ENCODE peak calls at places on chromosomes 3 and 15, in four cellular contexts. H is SK-N-SH, Q is K562, R is GM12878. N is an unnamed sample.

GRCh38 chr15:78934063-78935023 is 10.5 kb downstream of the CTSH start:
- DNase-seq in H (no peak), Q (no peak), R (no peak), N (no peak)

GRCh38 chr15:100713163-100713867 is 110.9 kb downstream of the ASB7 start:
- DNase-seq in H (no peak), Q (no peak), R (no peak), N (no peak)

GRCh38 chr3:144112437-144112836 is 140.8 kb downstream of the DIPK2A start:
- DNase-seq in H (no peak), Q (no peak), R (no peak), N (no peak)

GRCh38 chr3:136621628-136622027 is 130.6 kb downstream of the STAG1 start:
- DNase-seq in H (no peak), Q (no peak), R (no peak), N (no peak)

GRCh38 chr3:135023985-135024658 is 229.1 kb downstream of the EPHB1 start:
- DNase-seq in H (no peak), Q (no peak), R (peak; percentile 60), N (no peak)

GRCh38 chr15:94230886-94231727 is at the start of gene MCTP2:
- DNase-seq in H (peak; percentile 85), Q (no peak), R (peak; percentile 57), N (peak; percentile 66)

GRCh38 chr3:64440498-64440897 is 215.2 kb upstream of the PRICKLE2 start:
- DNase-seq in H (no peak), Q (no peak), R (no peak), N (no peak)

GRCh38 chr15:100802421-100803157 is 77.0 kb upstream of the ALDH1A3 start:
- DNase-seq in H (no peak), Q (no peak), R (no peak), N (no peak)

GRCh38 chr3:18080198-18080689 is 337.8 kb upstream of the TBC1D5 start:
- DNase-seq in H (no peak), Q (no peak), R (no peak), N (no peak)

GRCh38 chr3:42035007-42035406 is 56.1 kb upstream of the TRAK1 start:
- DNase-seq in H (no peak), Q (no peak), R (no peak), N (no peak)

GRCh38 chr15:66840615-66841014 is 138.6 kb downstream of the SMAD6 start:
- DNase-seq in H (no peak), Q (no peak), R (no peak), N (no peak)

GRCh38 chr15:66844041-66844746 is 142.2 kb downstream of the SMAD6 start:
- DNase-seq in H (no peak), Q (no peak), R (no peak), N (no peak)

GRCh38 chr15:66843581-66843980 is 141.5 kb downstream of the SMAD6 start:
- DNase-seq in H (no peak), Q (no peak), R (no peak), N (no peak)

GRCh38 chr15:66842710-66843441 is 140.8 kb downstream of the SMAD6 start:
- DNase-seq in H (peak; percentile 83), Q (peak; percentile 57), R (no peak), N (no peak)

GRCh38 chr15:66841953-66842681 is 140.1 kb downstream of the SMAD6 start:
- DNase-seq in H (peak; percentile 85), Q (peak; percentile 67), R (no peak), N (no peak)
- H3K9ac ChIP-seq in H (peak overlapping the region; percentile 85), Q (peak overlapping the region; percentile 89), R (no peak overlapping the region), N (peak overlapping the region; percentile 62)

DNA sequence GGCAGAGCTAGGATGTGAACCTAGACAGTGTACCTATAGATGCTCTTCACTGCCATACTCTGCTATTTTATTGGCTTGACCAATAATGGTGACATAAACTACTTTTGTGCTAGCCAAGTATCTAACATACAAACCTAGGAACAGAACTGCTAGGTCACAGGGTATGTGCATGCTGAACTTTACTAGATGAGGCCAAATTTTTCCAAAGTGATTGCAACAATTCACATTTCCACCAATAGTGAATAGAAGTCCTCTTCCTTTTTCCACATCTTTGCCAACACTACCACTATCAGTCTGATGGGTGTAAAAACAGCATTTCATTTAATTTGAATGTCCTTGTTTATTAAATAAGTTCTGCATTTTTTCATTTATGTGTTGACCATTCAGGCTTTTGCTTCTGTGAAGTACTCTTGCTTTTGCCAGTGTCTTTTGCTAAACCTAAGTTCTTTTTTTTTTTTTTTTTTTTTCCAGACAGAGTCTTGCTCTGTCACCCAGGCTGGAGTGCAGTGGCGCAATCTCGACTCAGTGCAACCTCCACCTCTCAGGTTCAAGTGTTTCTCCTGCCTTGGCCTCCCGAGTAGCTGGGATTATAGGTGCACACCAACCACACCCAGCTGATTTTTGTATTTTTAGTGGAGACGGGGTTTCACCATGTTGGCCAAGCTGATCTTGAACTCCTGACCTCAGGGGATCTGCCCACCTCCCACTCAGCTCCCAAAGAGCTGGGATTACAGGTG is 54.1 kb downstream of the DCAF1 start:
- DNase-seq in H (no peak), Q (no peak), R (no peak), N (no peak)
- TF ChIP-seq YY1 in H (no peak), Q (no peak), R (no peak), N (no peak)

DNA sequence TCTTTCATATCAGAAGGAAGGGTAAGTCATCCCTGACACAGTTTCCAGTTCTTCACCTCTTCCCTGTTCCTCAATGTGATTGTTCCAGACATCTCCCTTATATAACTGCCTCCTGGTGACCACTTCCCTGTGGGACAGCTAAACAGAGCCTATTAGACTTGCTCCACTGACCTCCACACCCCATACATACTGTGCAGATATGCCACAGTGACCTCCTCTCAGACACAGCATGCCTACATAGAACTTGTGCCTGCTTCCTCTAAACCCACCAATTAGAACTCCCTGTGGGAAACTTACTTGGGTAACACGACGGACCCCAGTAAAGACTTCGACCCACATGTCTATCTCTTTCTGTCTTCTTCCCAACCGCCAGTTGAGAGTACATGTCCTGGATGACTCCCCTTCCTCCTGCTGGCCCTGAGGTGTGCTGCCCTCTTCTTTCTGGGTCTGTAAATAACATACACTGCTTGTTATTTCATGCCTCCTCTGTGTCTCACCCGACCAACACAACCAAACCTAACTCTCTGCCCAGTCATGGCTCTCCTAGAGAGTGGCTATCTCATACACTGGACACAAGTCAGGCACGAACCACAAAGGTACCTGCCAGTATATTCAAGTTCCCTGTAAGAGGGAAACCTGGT is 53.0 kb downstream of the IGSF11 start:
- DNase-seq in H (no peak), Q (no peak), R (no peak), N (no peak)
- H3K9ac ChIP-seq in H (no peak overlapping the region), Q (no peak overlapping the region), R (no peak overlapping the region), N (no peak overlapping the region)

GRCh38 chr3:11560746-11561145 is 83.0 kb downstream of the VGLL4 start:
- DNase-seq in H (no peak), Q (no peak), R (no peak), N (no peak)
- TF ChIP-seq YY1 in H (no peak), Q (no peak), R (no peak), N (no peak)

DNA sequence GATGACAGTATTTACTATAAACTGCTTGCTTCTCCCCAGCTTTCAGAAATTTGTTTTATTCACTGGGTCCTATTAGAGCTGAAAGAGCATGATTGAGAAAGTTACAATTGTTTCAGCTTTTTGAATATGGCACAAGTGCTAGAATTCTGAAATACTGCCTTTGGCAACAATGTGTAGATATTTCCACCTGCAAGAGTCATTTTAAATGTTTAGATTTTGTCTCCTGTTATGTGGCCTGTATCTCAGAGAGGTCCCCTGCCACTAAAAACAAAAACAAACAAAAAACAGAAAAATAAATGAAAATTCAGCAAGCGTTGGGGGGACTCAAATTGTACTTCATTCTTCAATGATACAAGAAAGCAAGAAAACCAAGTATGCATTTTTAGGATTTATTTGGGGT is 28.7 kb downstream of the TGFBR2 start:
- DNase-seq in H (no peak), Q (no peak), R (no peak), N (no peak)
- H3K9ac ChIP-seq in H (no peak overlapping the region), Q (no peak overlapping the region), R (no peak overlapping the region), N (no peak overlapping the region)

GRCh38 chr3:194158942-194159439 is 23.0 kb downstream of the HES1 start:
- DNase-seq in H (no peak), Q (no peak), R (no peak), N (no peak)
- TF ChIP-seq YY1 in H (no peak), Q (no peak), R (no peak), N (no peak)

GRCh38 chr15:49876401-49877038 is 242.5 kb downstream of the ATP8B4 start:
- DNase-seq in H (no peak), Q (no peak), R (no peak), N (peak; percentile 28)
- H3K9ac ChIP-seq in H (no peak overlapping the region), Q (no peak overlapping the region), R (no peak overlapping the region), N (no peak overlapping the region)

N was measured in NT2/D1.